ENCODE peak calls at places on chromosomes 11 and 22, in six cellular contexts. One of them, this sample, is unnamed.

GRCh38 chr11:128318856-128319474 is 268.4 kb downstream of the ETS1 start:
- DNase-seq in fibroblast of mammary gland: no peak
- DNase-seq in Caco-2: no peak
- DNase-seq in breast epithelium: no peak
- DNase-seq in RWPE2: no peak
- DNase-seq in H7: no peak
- DNase-seq in this sample: no peak

GRCh38 chr11:28760676-28761390 is 652.6 kb downstream of the METTL15 start:
- DNase-seq in breast epithelium: no peak
- DNase-seq in H7: no peak
- DNase-seq in Caco-2: no peak
- DNase-seq in fibroblast of mammary gland: peak; percentile 6
- DNase-seq in RWPE2: no peak
- DNase-seq in this sample: no peak

GRCh38 chr11:58577441-58578135 is 1.3 kb upstream of the ZFP91 start:
- DNase-seq in H7: no peak
- DNase-seq in fibroblast of mammary gland: peak; percentile 91
- DNase-seq in Caco-2: no peak
- DNase-seq in RWPE2: no peak
- DNase-seq in breast epithelium: peak; percentile 53
- DNase-seq in this sample: peak; percentile 74

GRCh38 chr22:31346733-31347250 is 646 bp upstream of the PATZ1 start:
- DNase-seq in RWPE2: peak; percentile 68
- DNase-seq in Caco-2: no peak
- DNase-seq in H7: no peak
- DNase-seq in fibroblast of mammary gland: peak; percentile 28
- DNase-seq in breast epithelium: peak; percentile 78
- DNase-seq in this sample: peak; percentile 57

GRCh38 chr11:2076441-2076840 is 62.7 kb downstream of the IGF2 start:
- DNase-seq in H7: no peak
- DNase-seq in fibroblast of mammary gland: no peak
- DNase-seq in RWPE2: no peak
- DNase-seq in breast epithelium: no peak
- DNase-seq in Caco-2: no peak
- DNase-seq in this sample: no peak

GRCh38 chr11:122435540-122436187 is 219.9 kb upstream of the UBASH3B start:
- DNase-seq in H7: no peak
- DNase-seq in breast epithelium: no peak
- DNase-seq in Caco-2: no peak
- DNase-seq in RWPE2: no peak
- DNase-seq in fibroblast of mammary gland: no peak
- DNase-seq in this sample: no peak

GRCh38 chr22:50027639-50028537 is 15.3 kb upstream of the IL17REL start:
- DNase-seq in fibroblast of mammary gland: no peak
- DNase-seq in breast epithelium: peak; percentile 87
- DNase-seq in Caco-2: no peak
- DNase-seq in RWPE2: no peak
- DNase-seq in H7: peak; percentile 61
- DNase-seq in this sample: no peak

GRCh38 chr22:35155403-35156025 is 89.6 kb downstream of the ISX start:
- DNase-seq in H7: peak; percentile 53
- DNase-seq in Caco-2: no peak
- DNase-seq in RWPE2: no peak
- DNase-seq in breast epithelium: no peak
- DNase-seq in fibroblast of mammary gland: peak; percentile 7
- DNase-seq in this sample: peak; percentile 18

GRCh38 chr11:64107300-64107699 is 58.6 kb downstream of the MACROD1 start:
- DNase-seq in breast epithelium: no peak
- DNase-seq in Caco-2: no peak
- DNase-seq in H7: no peak
- DNase-seq in RWPE2: no peak
- DNase-seq in fibroblast of mammary gland: no peak
- DNase-seq in this sample: no peak

GRCh38 chr11:133795088-133795487 is 50.2 kb downstream of the SPATA19 start:
- DNase-seq in RWPE2: no peak
- DNase-seq in fibroblast of mammary gland: no peak
- DNase-seq in H7: no peak
- DNase-seq in Caco-2: no peak
- DNase-seq in breast epithelium: no peak
- DNase-seq in this sample: no peak

GRCh38 chr11:7494086-7494775 is 8.9 kb downstream of the OLFML1 start:
- DNase-seq in RWPE2: no peak
- DNase-seq in breast epithelium: no peak
- DNase-seq in H7: no peak
- DNase-seq in Caco-2: peak; percentile 21
- DNase-seq in fibroblast of mammary gland: no peak
- DNase-seq in this sample: no peak

GRCh38 chr11:32358729-32359128 is 76.6 kb downstream of the WT1 start:
- DNase-seq in breast epithelium: no peak
- DNase-seq in Caco-2: peak; percentile 49
- DNase-seq in fibroblast of mammary gland: no peak
- DNase-seq in H7: no peak
- DNase-seq in RWPE2: no peak
- DNase-seq in this sample: peak; percentile 47

GRCh38 chr22:43955040-43955882 is at the start of gene SAMM50:
- DNase-seq in fibroblast of mammary gland: peak; percentile 87
- DNase-seq in RWPE2: peak; percentile 83
- DNase-seq in Caco-2: peak; percentile 92
- DNase-seq in breast epithelium: peak; percentile 87
- DNase-seq in H7: peak; percentile 97
- DNase-seq in this sample: peak; percentile 92

GRCh38 chr22:41305646-41306045 is 4.3 kb downstream of the ZC3H7B start:
- DNase-seq in RWPE2: no peak
- DNase-seq in Caco-2: no peak
- DNase-seq in fibroblast of mammary gland: peak; percentile 89
- DNase-seq in H7: no peak
- DNase-seq in breast epithelium: no peak
- DNase-seq in this sample: peak; percentile 74

GRCh38 chr22:41780714-41781507 is 19.6 kb upstream of the CCDC134 start:
- DNase-seq in Caco-2: no peak
- DNase-seq in H7: no peak
- DNase-seq in RWPE2: no peak
- DNase-seq in breast epithelium: no peak
- DNase-seq in fibroblast of mammary gland: peak; percentile 33
- DNase-seq in this sample: peak; percentile 79

GRCh38 chr11:120137611-120138521 is at the start of gene TRIM29:
- DNase-seq in RWPE2: peak; percentile 86
- DNase-seq in Caco-2: no peak
- DNase-seq in fibroblast of mammary gland: no peak
- DNase-seq in breast epithelium: no peak
- DNase-seq in H7: peak; percentile 78
- DNase-seq in this sample: no peak

GRCh38 chr11:78023426-78023825 is 350 bp upstream of the KCTD14 start:
- DNase-seq in breast epithelium: no peak
- DNase-seq in RWPE2: no peak
- DNase-seq in fibroblast of mammary gland: no peak
- DNase-seq in Caco-2: no peak
- DNase-seq in H7: no peak
- DNase-seq in this sample: no peak
- H3K4me3 ChIP-seq in breast epithelium: peak overlapping the region; percentile 47
- H3K4me3 ChIP-seq in RWPE2: peak overlapping the region; percentile 50
- H3K4me3 ChIP-seq in fibroblast of mammary gland: peak overlapping the region; percentile 48
- H3K4me3 ChIP-seq in Caco-2: peak overlapping the region; percentile 68
- H3K4me3 ChIP-seq in H7: peak overlapping the region; percentile 78
- H3K4me3 ChIP-seq in this sample: peak overlapping the region; percentile 44

GRCh38 chr11:69007978-69008381 is 5.1 kb downstream of the MRGPRF start:
- DNase-seq in RWPE2: peak; percentile 27
- DNase-seq in H7: peak; percentile 44
- DNase-seq in breast epithelium: no peak
- DNase-seq in fibroblast of mammary gland: peak; percentile 70
- DNase-seq in Caco-2: peak; percentile 68
- DNase-seq in this sample: peak; percentile 25
- H3K4me3 ChIP-seq in RWPE2: no peak overlapping the region
- H3K4me3 ChIP-seq in H7: no peak overlapping the region
- H3K4me3 ChIP-seq in breast epithelium: no peak overlapping the region
- H3K4me3 ChIP-seq in fibroblast of mammary gland: no peak overlapping the region
- H3K4me3 ChIP-seq in Caco-2: no peak overlapping the region
- H3K4me3 ChIP-seq in this sample: no peak overlapping the region

GRCh38 chr11:117204283-117205080 is 5.3 kb downstream of the TAGLN start:
- DNase-seq in RWPE2: no peak
- DNase-seq in fibroblast of mammary gland: no peak
- DNase-seq in H7: peak; percentile 40
- DNase-seq in breast epithelium: no peak
- DNase-seq in Caco-2: no peak
- DNase-seq in this sample: no peak
- H3K4me3 ChIP-seq in RWPE2: no peak overlapping the region
- H3K4me3 ChIP-seq in fibroblast of mammary gland: no peak overlapping the region
- H3K4me3 ChIP-seq in H7: no peak overlapping the region
- H3K4me3 ChIP-seq in breast epithelium: peak overlapping the region; percentile 15
- H3K4me3 ChIP-seq in Caco-2: no peak overlapping the region
- H3K4me3 ChIP-seq in this sample: no peak overlapping the region

GRCh38 chr11:84886344-84886743 is 740.8 kb downstream of the DLG2 start:
- DNase-seq in RWPE2: no peak
- DNase-seq in breast epithelium: no peak
- DNase-seq in Caco-2: no peak
- DNase-seq in H7: no peak
- DNase-seq in fibroblast of mammary gland: peak; percentile 68
- DNase-seq in this sample: peak; percentile 1
- H3K4me3 ChIP-seq in RWPE2: no peak overlapping the region
- H3K4me3 ChIP-seq in breast epithelium: no peak overlapping the region
- H3K4me3 ChIP-seq in Caco-2: no peak overlapping the region
- H3K4me3 ChIP-seq in H7: no peak overlapping the region
- H3K4me3 ChIP-seq in fibroblast of mammary gland: no peak overlapping the region
- H3K4me3 ChIP-seq in this sample: no peak overlapping the region

DNA sequence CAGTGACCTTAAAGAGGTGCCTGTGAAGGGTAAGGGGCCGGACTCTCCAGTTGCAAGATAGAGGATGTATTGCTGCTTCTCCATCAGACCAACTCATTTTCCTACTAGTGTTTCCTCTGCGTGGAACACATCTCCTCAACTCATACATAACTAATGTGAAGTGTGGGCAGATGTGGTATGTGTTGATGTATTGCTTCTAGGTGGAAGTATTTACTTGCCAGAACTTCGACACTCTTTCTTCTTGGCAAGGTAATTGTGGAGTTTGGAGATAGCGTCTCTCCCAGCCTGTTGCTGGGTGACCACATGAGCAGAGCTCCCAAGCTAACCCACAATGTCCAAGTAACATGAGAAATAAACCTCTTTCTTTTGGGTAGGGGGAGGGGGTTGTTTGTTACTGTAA is 456.9 kb downstream of the DYNC2H1 start:
- DNase-seq in breast epithelium: no peak
- DNase-seq in Caco-2: no peak
- DNase-seq in fibroblast of mammary gland: no peak
- DNase-seq in H7: no peak
- DNase-seq in RWPE2: no peak
- DNase-seq in this sample: no peak
- H3K4me3 ChIP-seq in breast epithelium: no peak overlapping the region
- H3K4me3 ChIP-seq in Caco-2: no peak overlapping the region
- H3K4me3 ChIP-seq in fibroblast of mammary gland: no peak overlapping the region
- H3K4me3 ChIP-seq in H7: no peak overlapping the region
- H3K4me3 ChIP-seq in RWPE2: no peak overlapping the region
- H3K4me3 ChIP-seq in this sample: no peak overlapping the region

GRCh38 chr11:76382209-76382608 is 1.1 kb downstream of the GVQW3 start:
- DNase-seq in H7: no peak
- DNase-seq in fibroblast of mammary gland: no peak
- DNase-seq in breast epithelium: no peak
- DNase-seq in Caco-2: no peak
- DNase-seq in RWPE2: no peak
- DNase-seq in this sample: no peak
- H3K4me3 ChIP-seq in H7: no peak overlapping the region
- H3K4me3 ChIP-seq in fibroblast of mammary gland: no peak overlapping the region
- H3K4me3 ChIP-seq in breast epithelium: no peak overlapping the region
- H3K4me3 ChIP-seq in Caco-2: peak overlapping the region; percentile 60
- H3K4me3 ChIP-seq in RWPE2: no peak overlapping the region
- H3K4me3 ChIP-seq in this sample: no peak overlapping the region

DNA sequence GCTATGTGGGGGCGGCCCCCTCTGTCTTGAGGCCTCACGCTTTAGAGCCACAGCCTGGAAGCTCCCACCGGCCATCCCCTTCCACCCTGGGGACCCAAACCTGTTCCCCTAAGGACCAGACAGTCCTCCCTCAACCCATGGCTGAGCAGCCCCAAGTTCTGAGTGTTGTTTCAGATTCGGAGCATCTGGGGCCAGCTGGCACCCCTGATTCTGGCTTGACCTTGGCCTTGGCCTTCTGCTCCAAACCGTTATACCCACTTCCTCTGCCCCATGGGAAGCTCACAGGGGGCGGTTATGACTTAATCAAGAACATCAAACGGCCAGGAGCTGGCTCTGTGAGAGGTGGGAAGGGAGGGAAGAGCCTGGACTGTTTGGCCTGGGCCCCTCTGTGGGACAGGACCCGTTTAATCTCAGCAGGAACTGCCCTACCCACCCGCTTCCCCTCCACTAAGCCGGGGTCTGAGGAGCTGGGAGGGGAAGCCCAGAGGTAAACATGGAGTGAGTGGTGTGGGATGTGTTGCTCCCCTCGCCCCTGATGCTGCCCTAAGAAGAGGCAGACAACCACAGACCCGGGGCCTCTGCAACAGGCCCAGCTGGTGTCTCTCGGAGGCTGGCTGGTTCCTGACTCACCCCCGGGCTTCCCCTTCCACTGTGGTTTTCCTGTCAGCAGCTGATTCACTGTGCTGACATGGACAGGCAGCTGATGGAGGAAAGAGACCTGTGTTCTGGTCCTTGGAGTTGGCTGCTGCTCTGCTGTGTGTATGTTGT is 3.4 kb downstream of the CD82 start:
- DNase-seq in fibroblast of mammary gland: peak; percentile 93
- DNase-seq in RWPE2: peak; percentile 86
- DNase-seq in Caco-2: no peak
- DNase-seq in H7: peak; percentile 38
- DNase-seq in breast epithelium: peak; percentile 65
- DNase-seq in this sample: peak; percentile 86
- H3K4me3 ChIP-seq in fibroblast of mammary gland: no peak overlapping the region
- H3K4me3 ChIP-seq in RWPE2: no peak overlapping the region
- H3K4me3 ChIP-seq in Caco-2: no peak overlapping the region
- H3K4me3 ChIP-seq in H7: no peak overlapping the region
- H3K4me3 ChIP-seq in breast epithelium: no peak overlapping the region
- H3K4me3 ChIP-seq in this sample: no peak overlapping the region